ENCODE peak calls at places on chromosomes 13 and 19, in four cellular contexts. N is H1, C is GM12878, H is HepG2. L is an unnamed sample. For H3K4me1, the result is how much of the 10 kb centered on the place peaks cover.

GRCh38 chr13:73140804-73141203 is 82.0 kb downstream of the KLF5 start:
- DNase-seq in N (no peak), C (no peak), H (no peak), L (no peak)

GRCh38 chr19:18274303-18274775 is at the start of gene IQCN:
- DNase-seq in N (no peak), C (no peak), H (peak), L (no peak)

GRCh38 chr19:48741222-48741999 is 1.0 kb upstream of the RASIP1 start:
- DNase-seq in N (no peak), C (no peak), H (no peak), L (no peak)

GRCh38 chr13:50282016-50282415 is 266.8 kb downstream of the KCNRG start:
- DNase-seq in N (no peak), C (no peak), H (no peak), L (peak)

GRCh38 chr13:41742917-41743552 is 217.9 kb downstream of the VWA8 start:
- DNase-seq in N (no peak), C (no peak), H (no peak), L (no peak)

GRCh38 chr13:73767747-73768315 is 366.4 kb downstream of the KLF12 start:
- DNase-seq in N (no peak), C (no peak), H (peak), L (peak)

GRCh38 chr19:49441210-49441959 is at the start of gene SLC17A7:
- DNase-seq in N (no peak), C (no peak), H (no peak), L (no peak)

GRCh38 chr13:112169941-112170822 is 103.2 kb downstream of the SOX1 start:
- DNase-seq in N (no peak), C (no peak), H (no peak), L (no peak)

GRCh38 chr19:43700368-43701015 is 15.4 kb upstream of the IRGC start:
- DNase-seq in N (no peak), C (no peak), H (no peak), L (no peak)

GRCh38 chr19:7533281-7533819 is 2.2 kb upstream of the PNPLA6 start:
- DNase-seq in N (no peak), C (no peak), H (no peak), L (no peak)

GRCh38 chr19:44648536-44649370 is 5.0 kb downstream of the PVR start:
- DNase-seq in N (no peak), C (no peak), H (no peak), L (no peak)

GRCh38 chr19:17549088-17549740 is 6.2 kb upstream of the COLGALT1 start:
- DNase-seq in N (no peak), C (no peak), H (no peak), L (no peak)

GRCh38 chr13:49935171-49936084 is 712 bp downstream of the SPRYD7 start:
- DNase-seq in N (peak), C (no peak), H (peak), L (no peak)

GRCh38 chr19:7978196-7978825 is 27.1 kb downstream of the ELAVL1 start:
- DNase-seq in N (no peak), C (no peak), H (no peak), L (no peak)

GRCh38 chr19:8517551-8518442 is 3.8 kb upstream of the ZNF414 start:
- DNase-seq in N (no peak), C (no peak), H (no peak), L (no peak)

GRCh38 chr13:109833071-109833470 is 46.7 kb upstream of the IRS2 start:
- DNase-seq in N (no peak), C (no peak), H (no peak), L (no peak)

GRCh38 chr13:98108330-98108729 is 34.6 kb upstream of the FARP1 start:
- DNase-seq in N (no peak), C (no peak), H (no peak), L (no peak)

GRCh38 chr19:7905859-7906258 is 2.2 kb downstream of the MAP2K7 start:
- DNase-seq in N (no peak), C (no peak), H (no peak), L (no peak)

GRCh38 chr13:35518337-35518736 is 41.8 kb upstream of the MAB21L1 start:
- DNase-seq in N (no peak), C (no peak), H (no peak), L (no peak)

GRCh38 chr13:61954092-61954491 is 538.4 kb upstream of the PCDH20 start:
- DNase-seq in N (no peak), C (no peak), H (peak), L (peak)

GRCh38 chr13:30159446-30159839 is 147.9 kb downstream of the KATNAL1 start:
- DNase-seq in N (no peak), C (no peak), H (no peak), L (no peak)

GRCh38 chr19:58572818-58573657 is at the start of gene MZF1:
- DNase-seq in N (peak), C (peak), H (peak), L (peak)

GRCh38 chr13:99307648-99308339 is 595 bp upstream of the GPR183 start:
- DNase-seq in N (no peak), C (no peak), H (no peak), L (peak)

GRCh38 chr13:113806526-113806925 is 47.5 kb downstream of the TMEM255B start:
- DNase-seq in N (no peak), C (no peak), H (no peak), L (no peak)

GRCh38 chr13:103517768-103518102 is 451.5 kb upstream of the SLC10A2 start:
- DNase-seq in N (no peak), C (no peak), H (no peak), L (no peak)

GRCh38 chr13:112150352-112150751 is 83.4 kb downstream of the SOX1 start:
- DNase-seq in N (no peak), C (no peak), H (no peak), L (no peak)

GRCh38 chr19:38265213-38265861 is 964 bp downstream of the SPINT2 start:
- DNase-seq in N (no peak), C (no peak), H (no peak), L (no peak)

GRCh38 chr13:30319703-30320102 is 12.4 kb upstream of the KATNAL1 start:
- DNase-seq in N (no peak), C (no peak), H (no peak), L (no peak)

GRCh38 chr19:5680083-5680436 is 256 bp downstream of the MICOS13 start:
- DNase-seq in N (no peak), C (no peak), H (no peak), L (no peak)

GRCh38 chr19:39997595-39998216 is 846 bp downstream of the ZNF546 start:
- DNase-seq in N (no peak), C (no peak), H (peak), L (no peak)

GRCh38 chr13:93847162-93847561 is 620.6 kb downstream of the GPC6 start:
- DNase-seq in N (no peak), C (no peak), H (peak), L (no peak)

GRCh38 chr13:94708031-94708571 is 4.2 kb downstream of the SOX21 start:
- DNase-seq in N (no peak), C (no peak), H (no peak), L (no peak)

GRCh38 chr13:79776538-79776937 is 295.6 kb downstream of the NDFIP2 start:
- DNase-seq in N (no peak), C (no peak), H (no peak), L (no peak)

GRCh38 chr13:25192936-25193335 is 20.8 kb upstream of the AMER2 start:
- DNase-seq in N (no peak), C (no peak), H (no peak), L (no peak)

GRCh38 chr13:93290503-93290902 is 63.9 kb downstream of the GPC6 start:
- DNase-seq in N (no peak), C (no peak), H (no peak), L (no peak)

GRCh38 chr13:101474419-101474957 is 22.0 kb downstream of the ITGBL1 start:
- DNase-seq in N (no peak), C (no peak), H (no peak), L (peak)

GRCh38 chr19:16036397-16036925 is 39.8 kb upstream of the TPM4 start:
- DNase-seq in N (no peak), C (no peak), H (no peak), L (no peak)
- TF ChIP-seq SUZ12 in N (no peak), C (no peak), H (no peak), L (no peak)

GRCh38 chr19:292951-293350 is 1.7 kb upstream of the PLPP2 start:
- DNase-seq in N (no peak), C (no peak), H (no peak), L (no peak)

GRCh38 chr19:295687-296370 is 4.6 kb upstream of the PLPP2 start:
- DNase-seq in N (no peak), C (no peak), H (no peak), L (no peak)

GRCh38 chr19:293436-294110 is 2.4 kb upstream of the PLPP2 start:
- DNase-seq in N (no peak), C (no peak), H (no peak), L (no peak)

GRCh38 chr19:294819-295686 is 3.9 kb upstream of the PLPP2 start:
- DNase-seq in N (no peak), C (no peak), H (no peak), L (no peak)

DNA sequence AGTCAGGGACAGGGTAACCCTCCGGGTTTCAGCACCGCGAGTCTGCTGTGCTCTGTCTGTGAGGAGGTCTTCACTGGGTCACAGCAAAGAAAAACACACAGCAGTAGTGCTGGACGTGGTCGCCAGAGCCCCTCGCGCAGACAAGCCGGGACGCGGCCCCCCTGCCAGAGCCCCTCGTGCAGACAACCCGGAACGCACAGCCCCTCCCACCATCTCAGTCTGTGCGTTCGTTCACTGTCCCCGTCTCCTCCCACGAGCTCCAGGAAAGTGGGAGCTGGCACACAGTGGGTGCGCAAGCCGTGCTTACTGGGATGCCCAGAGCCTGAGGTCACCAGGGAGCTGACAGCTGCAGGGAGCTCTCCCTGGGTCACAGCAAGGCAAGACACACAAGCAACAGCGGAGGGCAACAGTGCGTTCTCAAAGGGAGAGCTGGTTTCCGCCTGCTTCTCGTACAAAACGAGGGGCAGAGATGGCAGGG is 3.2 kb upstream of the PLPP2 start:
- DNase-seq in N (no peak), C (no peak), H (no peak), L (no peak)
- H3K4me3 ChIP-seq in N (peak), C (no peak), H (no peak), L (no peak)

DNA sequence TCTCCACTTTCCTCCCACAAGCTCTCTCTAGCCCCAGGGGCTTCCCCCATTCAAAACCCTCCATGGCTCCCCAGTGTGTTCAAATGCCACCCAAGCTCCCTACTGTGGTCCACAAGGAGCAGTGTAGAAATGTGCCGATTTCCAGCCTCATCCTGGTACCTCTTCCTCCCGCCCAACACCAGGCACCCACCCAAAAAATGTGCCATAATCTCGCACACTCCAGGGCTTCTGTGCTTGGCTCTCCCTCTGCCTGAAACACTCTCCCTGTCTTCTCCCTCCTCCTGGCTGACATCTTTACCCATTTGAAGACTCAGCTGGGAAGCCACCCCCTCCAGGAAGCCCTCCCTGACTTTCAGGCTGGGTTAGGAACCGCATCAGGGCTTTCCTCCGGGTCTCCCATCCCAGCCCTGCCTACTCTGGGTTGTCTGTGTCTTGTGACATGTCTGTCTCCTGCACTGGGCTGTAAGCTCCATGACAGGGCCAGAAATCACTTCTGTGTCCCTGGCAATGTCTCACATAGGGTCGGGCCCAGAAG is 16.6 kb upstream of the MEIS3 start:
- DNase-seq in N (no peak), C (no peak), H (no peak), L (no peak)
- H3K4me1 ChIP-seq in N (under half), C (under half), H (under half), L (under half)

GRCh38 chr13:27822873-27823311 is 30.6 kb downstream of the GSX1 start:
- DNase-seq in N (no peak), C (no peak), H (no peak), L (no peak)
- TF ChIP-seq SUZ12 in N (peak), C (no peak), H (no peak), L (peak)

DNA sequence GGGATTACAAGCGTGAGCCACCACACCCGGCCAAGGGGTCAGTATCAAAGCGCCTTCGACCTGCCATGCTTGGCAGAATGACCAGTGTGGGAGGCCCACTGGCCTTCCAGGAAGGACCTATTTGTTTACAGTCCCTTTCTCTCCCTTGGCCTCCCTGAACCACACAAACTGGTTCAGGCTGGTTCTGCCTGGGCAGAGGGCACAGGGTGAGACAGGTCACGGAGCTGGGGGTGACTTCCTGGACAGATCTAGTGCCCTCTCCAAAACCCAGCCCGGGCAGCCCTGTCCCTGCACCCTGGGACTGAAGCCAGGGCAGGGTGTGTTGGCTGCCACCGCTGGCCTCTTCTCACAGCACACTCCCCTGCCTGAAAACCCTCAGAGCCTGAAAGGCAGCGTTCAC is 11.3 kb downstream of the PLEKHF1 start:
- DNase-seq in N (no peak), C (no peak), H (no peak), L (no peak)
- H3K4me3 ChIP-seq in N (no peak), C (no peak), H (no peak), L (no peak)

GRCh38 chr19:36635342-36635741 is 30.2 kb downstream of the ZNF382 start:
- DNase-seq in N (no peak), C (no peak), H (no peak), L (no peak)
- H3K4me1 ChIP-seq in N (under half), C (under half), H (under half), L (under half)

GRCh38 chr13:76813874-76814273 is 72.3 kb downstream of the KCTD12 start:
- DNase-seq in N (no peak), C (no peak), H (peak), L (no peak)

GRCh38 chr13:76812206-76812882 is 73.9 kb downstream of the KCTD12 start:
- DNase-seq in N (no peak), C (no peak), H (no peak), L (no peak)

GRCh38 chr13:76809369-76809768 is 76.8 kb downstream of the KCTD12 start:
- DNase-seq in N (no peak), C (no peak), H (no peak), L (no peak)

GRCh38 chr13:76812971-76813691 is 73.1 kb downstream of the KCTD12 start:
- DNase-seq in N (no peak), C (no peak), H (no peak), L (no peak)

DNA sequence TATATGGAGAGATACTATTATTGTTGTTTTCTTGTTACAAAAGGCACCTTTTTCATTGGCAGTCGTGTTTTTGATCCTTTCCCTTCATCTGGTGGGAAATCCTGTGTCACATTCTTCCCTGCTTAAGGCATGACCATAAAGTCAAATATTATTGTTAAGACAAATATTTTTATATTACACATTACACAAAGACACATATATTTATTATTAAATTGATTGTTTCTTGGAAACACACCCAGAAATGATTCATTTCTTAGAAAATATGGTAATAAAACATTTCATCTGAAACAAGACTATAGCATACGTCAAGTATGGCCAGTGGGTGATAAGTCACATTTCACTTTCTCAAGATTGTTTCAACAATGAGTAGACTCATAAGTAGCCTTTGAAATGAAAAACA is 77.3 kb downstream of the KCTD12 start:
- DNase-seq in N (no peak), C (no peak), H (no peak), L (no peak)
- TF ChIP-seq SUZ12 in N (no peak), C (no peak), H (no peak), L (no peak)

L was measured in NT2/D1.